ENCODE peak calls at places on chromosomes 1 and 21, in seven cellular contexts. One of them, this sample, is unnamed.

GRCh38 chr1:116741781-116742565 is 12.3 kb upstream of the CD2 start:
- DNase-seq in body of pancreas: no peak
- DNase-seq in GM23338: no peak
- DNase-seq in ascending aorta: no peak
- DNase-seq in fibroblast of lung: no peak
- DNase-seq in AG04450: no peak
- DNase-seq in IMR-90: no peak
- DNase-seq in this sample: no peak

GRCh38 chr1:25022361-25023189 is 92.5 kb upstream of the RUNX3 start:
- DNase-seq in body of pancreas: peak
- DNase-seq in GM23338: peak
- DNase-seq in fibroblast of lung: peak
- DNase-seq in IMR-90: peak
- DNase-seq in ascending aorta: peak
- DNase-seq in AG04450: peak
- DNase-seq in this sample: peak

GRCh38 chr1:18951818-18952391 is 4.6 kb downstream of the IFFO2 start:
- DNase-seq in ascending aorta: no peak
- DNase-seq in IMR-90: no peak
- DNase-seq in fibroblast of lung: no peak
- DNase-seq in body of pancreas: no peak
- DNase-seq in GM23338: no peak
- DNase-seq in AG04450: no peak
- DNase-seq in this sample: no peak

GRCh38 chr1:84700065-84700464 is 9.8 kb upstream of the SSX2IP start:
- DNase-seq in fibroblast of lung: no peak
- DNase-seq in ascending aorta: no peak
- DNase-seq in AG04450: no peak
- DNase-seq in body of pancreas: no peak
- DNase-seq in IMR-90: no peak
- DNase-seq in GM23338: no peak
- DNase-seq in this sample: no peak

GRCh38 chr1:197200468-197200899 is 54.0 kb upstream of the ASPM start:
- DNase-seq in ascending aorta: no peak
- DNase-seq in body of pancreas: no peak
- DNase-seq in IMR-90: peak
- DNase-seq in AG04450: no peak
- DNase-seq in fibroblast of lung: peak
- DNase-seq in GM23338: peak
- DNase-seq in this sample: no peak

GRCh38 chr1:178371236-178371635 is 125.5 kb downstream of the CLEC20A start:
- DNase-seq in body of pancreas: no peak
- DNase-seq in ascending aorta: no peak
- DNase-seq in fibroblast of lung: peak
- DNase-seq in AG04450: no peak
- DNase-seq in IMR-90: peak
- DNase-seq in GM23338: peak
- DNase-seq in this sample: no peak

GRCh38 chr1:24384251-24385090 is 29.1 kb downstream of the STPG1 start:
- DNase-seq in AG04450: no peak
- DNase-seq in ascending aorta: no peak
- DNase-seq in body of pancreas: no peak
- DNase-seq in GM23338: no peak
- DNase-seq in fibroblast of lung: peak
- DNase-seq in IMR-90: peak
- DNase-seq in this sample: no peak

GRCh38 chr1:84407524-84408318 is 9.4 kb downstream of the DNASE2B start:
- DNase-seq in AG04450: no peak
- DNase-seq in body of pancreas: no peak
- DNase-seq in ascending aorta: no peak
- DNase-seq in fibroblast of lung: no peak
- DNase-seq in GM23338: no peak
- DNase-seq in IMR-90: no peak
- DNase-seq in this sample: no peak

GRCh38 chr1:71638081-71638766 is 557.4 kb upstream of the ZRANB2 start:
- DNase-seq in GM23338: no peak
- DNase-seq in fibroblast of lung: peak
- DNase-seq in IMR-90: peak
- DNase-seq in AG04450: peak
- DNase-seq in ascending aorta: no peak
- DNase-seq in body of pancreas: no peak
- DNase-seq in this sample: no peak

GRCh38 chr1:204286841-204287387 is 72.8 kb downstream of the PLEKHA6 start:
- DNase-seq in AG04450: no peak
- DNase-seq in ascending aorta: no peak
- DNase-seq in fibroblast of lung: no peak
- DNase-seq in GM23338: no peak
- DNase-seq in IMR-90: no peak
- DNase-seq in body of pancreas: peak
- DNase-seq in this sample: no peak

GRCh38 chr1:15799004-15799867 is 8.2 kb downstream of the UQCRHL start:
- DNase-seq in AG04450: peak
- DNase-seq in body of pancreas: peak
- DNase-seq in fibroblast of lung: peak
- DNase-seq in IMR-90: peak
- DNase-seq in ascending aorta: peak
- DNase-seq in GM23338: peak
- DNase-seq in this sample: no peak

GRCh38 chr1:15803380-15803779 is 4.1 kb downstream of the UQCRHL start:
- DNase-seq in fibroblast of lung: peak
- DNase-seq in AG04450: no peak
- DNase-seq in GM23338: peak
- DNase-seq in body of pancreas: no peak
- DNase-seq in IMR-90: peak
- DNase-seq in ascending aorta: no peak
- DNase-seq in this sample: no peak

GRCh38 chr1:15802234-15802965 is 5.0 kb downstream of the UQCRHL start:
- DNase-seq in IMR-90: peak
- DNase-seq in ascending aorta: no peak
- DNase-seq in body of pancreas: no peak
- DNase-seq in fibroblast of lung: peak
- DNase-seq in AG04450: no peak
- DNase-seq in GM23338: no peak
- DNase-seq in this sample: no peak

GRCh38 chr1:15797614-15798390 is 9.6 kb downstream of the UQCRHL start:
- DNase-seq in IMR-90: peak
- DNase-seq in fibroblast of lung: peak
- DNase-seq in ascending aorta: no peak
- DNase-seq in body of pancreas: peak
- DNase-seq in GM23338: no peak
- DNase-seq in AG04450: no peak
- DNase-seq in this sample: no peak

GRCh38 chr1:15799928-15800835 is 7.3 kb downstream of the UQCRHL start:
- DNase-seq in fibroblast of lung: peak
- DNase-seq in body of pancreas: peak
- DNase-seq in ascending aorta: no peak
- DNase-seq in IMR-90: peak
- DNase-seq in GM23338: peak
- DNase-seq in AG04450: no peak
- DNase-seq in this sample: no peak
- H3K4me3 ChIP-seq in fibroblast of lung: no peak
- H3K4me3 ChIP-seq in body of pancreas: no peak
- H3K4me3 ChIP-seq in ascending aorta: no peak
- H3K4me3 ChIP-seq in IMR-90: no peak
- H3K4me3 ChIP-seq in GM23338: no peak
- H3K4me3 ChIP-seq in AG04450: no peak
- H3K4me3 ChIP-seq in this sample: no peak

GRCh38 chr21:29338256-29338655 is 39.5 kb downstream of the BACH1 start:
- DNase-seq in fibroblast of lung: no peak
- DNase-seq in ascending aorta: no peak
- DNase-seq in GM23338: no peak
- DNase-seq in AG04450: no peak
- DNase-seq in IMR-90: no peak
- DNase-seq in body of pancreas: no peak
- DNase-seq in this sample: no peak

GRCh38 chr21:29334717-29335428 is 36.2 kb downstream of the BACH1 start:
- DNase-seq in AG04450: no peak
- DNase-seq in GM23338: no peak
- DNase-seq in body of pancreas: no peak
- DNase-seq in ascending aorta: no peak
- DNase-seq in IMR-90: peak
- DNase-seq in fibroblast of lung: peak
- DNase-seq in this sample: no peak

GRCh38 chr21:29332461-29333354 is 34.0 kb downstream of the BACH1 start:
- DNase-seq in AG04450: no peak
- DNase-seq in ascending aorta: no peak
- DNase-seq in IMR-90: peak
- DNase-seq in fibroblast of lung: peak
- DNase-seq in body of pancreas: no peak
- DNase-seq in GM23338: no peak
- DNase-seq in this sample: no peak

GRCh38 chr21:29333355-29333746 is 34.6 kb downstream of the BACH1 start:
- DNase-seq in ascending aorta: no peak
- DNase-seq in fibroblast of lung: no peak
- DNase-seq in IMR-90: no peak
- DNase-seq in AG04450: no peak
- DNase-seq in GM23338: no peak
- DNase-seq in body of pancreas: no peak
- DNase-seq in this sample: no peak

DNA sequence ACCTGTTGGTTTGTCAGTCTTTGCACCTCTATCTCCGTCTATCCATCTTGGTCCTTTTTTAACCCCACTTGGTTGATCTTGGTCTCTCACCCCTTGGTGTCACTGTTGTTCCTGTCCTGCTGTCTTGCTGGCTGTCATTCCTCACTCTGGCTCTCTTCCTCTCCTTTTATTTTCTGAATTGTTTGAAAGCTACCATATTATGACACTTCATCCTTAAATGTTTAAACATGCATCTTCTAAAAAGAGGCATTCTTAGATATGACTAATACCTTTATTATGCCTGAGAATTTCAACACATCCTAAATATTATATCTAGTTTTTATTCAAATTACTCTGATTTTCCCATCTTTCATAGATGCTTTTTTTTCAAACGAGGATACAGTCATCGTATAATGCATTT is 37.0 kb downstream of the BACH1 start:
- DNase-seq in GM23338: no peak
- DNase-seq in body of pancreas: no peak
- DNase-seq in fibroblast of lung: peak
- DNase-seq in ascending aorta: no peak
- DNase-seq in IMR-90: peak
- DNase-seq in AG04450: no peak
- DNase-seq in this sample: no peak
- TF ChIP-seq CTCF in GM23338: peak
- TF ChIP-seq CTCF in body of pancreas: no peak
- TF ChIP-seq CTCF in fibroblast of lung: no peak
- TF ChIP-seq CTCF in ascending aorta: no peak
- TF ChIP-seq CTCF in IMR-90: no peak
- TF ChIP-seq CTCF in AG04450: no peak
- TF ChIP-seq CTCF in this sample: no peak

GRCh38 chr1:157994081-157994581 is 686 bp downstream of the KIRREL1 start:
- DNase-seq in body of pancreas: no peak
- DNase-seq in IMR-90: no peak
- DNase-seq in GM23338: peak
- DNase-seq in ascending aorta: no peak
- DNase-seq in AG04450: no peak
- DNase-seq in fibroblast of lung: no peak
- DNase-seq in this sample: no peak

GRCh38 chr1:157994704-157995540 is 1.5 kb downstream of the KIRREL1 start:
- DNase-seq in ascending aorta: no peak
- DNase-seq in fibroblast of lung: peak
- DNase-seq in body of pancreas: no peak
- DNase-seq in GM23338: no peak
- DNase-seq in IMR-90: peak
- DNase-seq in AG04450: no peak
- DNase-seq in this sample: no peak

GRCh38 chr1:157992813-157993178 is 649 bp upstream of the KIRREL1 start:
- DNase-seq in ascending aorta: no peak
- DNase-seq in fibroblast of lung: no peak
- DNase-seq in GM23338: peak
- DNase-seq in IMR-90: no peak
- DNase-seq in body of pancreas: no peak
- DNase-seq in AG04450: no peak
- DNase-seq in this sample: no peak

GRCh38 chr1:157992031-157992568 is 1.3 kb upstream of the KIRREL1 start:
- DNase-seq in GM23338: peak
- DNase-seq in ascending aorta: no peak
- DNase-seq in AG04450: no peak
- DNase-seq in IMR-90: peak
- DNase-seq in body of pancreas: peak
- DNase-seq in fibroblast of lung: peak
- DNase-seq in this sample: peak

DNA sequence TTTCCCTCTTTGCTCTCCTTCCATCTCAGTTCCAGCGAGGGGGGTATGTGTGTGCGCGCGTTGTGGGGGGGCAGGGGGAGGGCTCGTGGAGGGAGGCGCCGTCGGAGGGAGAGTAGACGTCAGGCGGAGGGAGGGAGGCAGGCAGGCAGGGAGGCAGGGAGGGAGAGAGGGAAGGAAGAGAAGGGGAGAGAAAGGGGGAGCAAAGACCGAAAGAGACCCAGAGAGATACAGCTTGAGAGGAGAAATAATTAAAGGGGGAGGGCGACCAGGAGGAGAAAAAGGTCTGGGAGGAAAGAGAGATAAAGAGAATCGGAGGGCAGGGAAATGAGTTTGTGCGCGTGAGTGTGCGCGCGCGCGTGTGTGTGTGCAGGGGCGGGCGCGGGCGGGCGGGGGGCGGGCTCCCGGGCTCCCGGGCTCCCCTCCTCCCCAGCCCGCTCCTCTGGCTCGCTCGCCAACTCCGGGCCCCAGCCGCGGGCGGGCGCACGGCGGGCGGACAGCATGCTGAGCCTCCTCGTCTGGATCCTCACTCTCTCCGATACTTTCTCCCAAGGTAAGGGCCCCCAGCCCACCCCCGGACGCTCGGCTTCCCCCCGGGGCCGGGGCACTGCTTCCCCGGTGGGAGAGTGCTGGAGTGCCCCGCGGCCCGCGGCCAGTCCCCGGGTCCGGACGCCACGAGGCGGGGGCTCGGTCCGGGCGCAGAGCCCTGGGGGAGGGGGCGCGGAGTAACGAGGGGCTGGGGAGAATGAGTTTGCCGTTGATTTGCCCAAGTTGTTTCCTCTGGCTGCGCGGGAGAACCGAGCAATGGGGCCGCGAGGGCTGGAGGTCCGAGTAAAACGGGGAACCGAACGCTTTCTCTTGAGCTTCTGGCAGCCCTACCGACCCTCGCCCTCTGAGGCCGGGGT is at the start of gene KIRREL1:
- DNase-seq in ascending aorta: no peak
- DNase-seq in GM23338: peak
- DNase-seq in body of pancreas: peak
- DNase-seq in fibroblast of lung: peak
- DNase-seq in IMR-90: peak
- DNase-seq in AG04450: no peak
- DNase-seq in this sample: peak
- H3K27ac ChIP-seq in ascending aorta: peak
- H3K27ac ChIP-seq in GM23338: no peak
- H3K27ac ChIP-seq in body of pancreas: peak
- H3K27ac ChIP-seq in fibroblast of lung: peak
- H3K27ac ChIP-seq in IMR-90: peak
- H3K27ac ChIP-seq in AG04450: peak
- H3K27ac ChIP-seq in this sample: peak

DNA sequence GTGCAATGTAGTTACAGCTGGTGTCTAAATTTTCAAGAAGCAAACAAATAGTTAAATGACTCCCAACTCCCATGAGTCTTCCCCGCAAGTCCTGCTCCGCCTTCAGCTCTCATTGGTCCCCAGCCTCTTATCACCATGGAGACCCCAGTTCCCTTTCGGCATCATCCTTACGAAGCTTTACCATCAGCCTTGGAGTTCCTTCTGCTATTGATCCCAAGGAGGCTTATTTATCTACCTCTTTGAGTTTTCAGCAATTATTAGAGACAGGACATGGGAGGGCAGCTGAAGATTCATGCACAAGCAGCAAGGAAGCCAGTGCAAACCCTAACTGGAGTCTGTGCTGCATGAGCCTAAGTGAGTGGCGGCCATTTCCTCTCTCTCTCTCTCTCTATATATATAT is 12.3 kb downstream of the KCNA2 start:
- DNase-seq in GM23338: peak
- DNase-seq in fibroblast of lung: no peak
- DNase-seq in AG04450: no peak
- DNase-seq in ascending aorta: no peak
- DNase-seq in IMR-90: no peak
- DNase-seq in body of pancreas: no peak
- DNase-seq in this sample: no peak
- H3K4me3 ChIP-seq in GM23338: no peak
- H3K4me3 ChIP-seq in fibroblast of lung: no peak
- H3K4me3 ChIP-seq in AG04450: no peak
- H3K4me3 ChIP-seq in ascending aorta: no peak
- H3K4me3 ChIP-seq in IMR-90: no peak
- H3K4me3 ChIP-seq in body of pancreas: no peak
- H3K4me3 ChIP-seq in this sample: no peak

This sample was measured in dorsolateral prefrontal cortex.